ENCODE peak calls at places on chromosomes 4 and X, in nine cellular contexts. One of them, this sample, is unnamed.

GRCh38 chrX:13428055-13428786 is 108.4 kb upstream of the ATXN3L start:
- DNase-seq in mammary epithelial cell: peak
- DNase-seq in body of pancreas: no peak
- DNase-seq in pancreas: no peak
- DNase-seq in fibroblast of mammary gland: peak
- DNase-seq in GM13976: peak
- DNase-seq in choroid plexus epithelial cell: peak
- DNase-seq in tibial artery: no peak
- DNase-seq in right lobe of liver: no peak
- DNase-seq in this sample: no peak

GRCh38 chr4:164876680-164877324 is at the start of gene APELA:
- DNase-seq in mammary epithelial cell: no peak
- DNase-seq in body of pancreas: no peak
- DNase-seq in pancreas: no peak
- DNase-seq in fibroblast of mammary gland: no peak
- DNase-seq in GM13976: peak
- DNase-seq in choroid plexus epithelial cell: no peak
- DNase-seq in tibial artery: no peak
- DNase-seq in right lobe of liver: no peak
- DNase-seq in this sample: no peak

GRCh38 chr4:175657571-175657970 is 154.5 kb downstream of the GPM6A start:
- DNase-seq in mammary epithelial cell: no peak
- DNase-seq in body of pancreas: no peak
- DNase-seq in pancreas: no peak
- DNase-seq in fibroblast of mammary gland: no peak
- DNase-seq in GM13976: no peak
- DNase-seq in choroid plexus epithelial cell: no peak
- DNase-seq in tibial artery: no peak
- DNase-seq in right lobe of liver: no peak
- DNase-seq in this sample: no peak

GRCh38 chrX:68511255-68511654 is 12.4 kb downstream of the YIPF6 start:
- DNase-seq in mammary epithelial cell: peak
- DNase-seq in body of pancreas: peak
- DNase-seq in pancreas: peak
- DNase-seq in fibroblast of mammary gland: peak
- DNase-seq in GM13976: peak
- DNase-seq in choroid plexus epithelial cell: peak
- DNase-seq in tibial artery: no peak
- DNase-seq in right lobe of liver: no peak
- DNase-seq in this sample: peak

GRCh38 chr4:24067781-24068193 is 177.9 kb upstream of the PPARGC1A start:
- DNase-seq in mammary epithelial cell: peak
- DNase-seq in body of pancreas: peak
- DNase-seq in pancreas: peak
- DNase-seq in fibroblast of mammary gland: peak
- DNase-seq in GM13976: no peak
- DNase-seq in choroid plexus epithelial cell: peak
- DNase-seq in tibial artery: no peak
- DNase-seq in right lobe of liver: no peak
- DNase-seq in this sample: no peak

GRCh38 chr4:154314248-154314647 is 177.4 kb downstream of the DCHS2 start:
- DNase-seq in mammary epithelial cell: no peak
- DNase-seq in body of pancreas: no peak
- DNase-seq in pancreas: peak
- DNase-seq in fibroblast of mammary gland: peak
- DNase-seq in GM13976: no peak
- DNase-seq in choroid plexus epithelial cell: peak
- DNase-seq in tibial artery: no peak
- DNase-seq in right lobe of liver: no peak
- DNase-seq in this sample: no peak

GRCh38 chr4:73446336-73446938 is 10.4 kb downstream of the AFP start:
- DNase-seq in mammary epithelial cell: peak
- DNase-seq in body of pancreas: no peak
- DNase-seq in pancreas: peak
- DNase-seq in fibroblast of mammary gland: peak
- DNase-seq in GM13976: peak
- DNase-seq in choroid plexus epithelial cell: peak
- DNase-seq in tibial artery: no peak
- DNase-seq in right lobe of liver: no peak
- DNase-seq in this sample: peak

GRCh38 chr4:76212851-76213414 is 691 bp downstream of the SCARB2 start:
- DNase-seq in mammary epithelial cell: peak
- DNase-seq in body of pancreas: no peak
- DNase-seq in pancreas: no peak
- DNase-seq in fibroblast of mammary gland: peak
- DNase-seq in GM13976: no peak
- DNase-seq in choroid plexus epithelial cell: peak
- DNase-seq in tibial artery: no peak
- DNase-seq in right lobe of liver: no peak
- DNase-seq in this sample: no peak

GRCh38 chrX:39736219-39737211 is 361.2 kb downstream of the BCOR start:
- DNase-seq in mammary epithelial cell: peak
- DNase-seq in body of pancreas: peak
- DNase-seq in pancreas: peak
- DNase-seq in fibroblast of mammary gland: peak
- DNase-seq in GM13976: no peak
- DNase-seq in choroid plexus epithelial cell: peak
- DNase-seq in tibial artery: peak
- DNase-seq in right lobe of liver: peak
- DNase-seq in this sample: no peak

DNA sequence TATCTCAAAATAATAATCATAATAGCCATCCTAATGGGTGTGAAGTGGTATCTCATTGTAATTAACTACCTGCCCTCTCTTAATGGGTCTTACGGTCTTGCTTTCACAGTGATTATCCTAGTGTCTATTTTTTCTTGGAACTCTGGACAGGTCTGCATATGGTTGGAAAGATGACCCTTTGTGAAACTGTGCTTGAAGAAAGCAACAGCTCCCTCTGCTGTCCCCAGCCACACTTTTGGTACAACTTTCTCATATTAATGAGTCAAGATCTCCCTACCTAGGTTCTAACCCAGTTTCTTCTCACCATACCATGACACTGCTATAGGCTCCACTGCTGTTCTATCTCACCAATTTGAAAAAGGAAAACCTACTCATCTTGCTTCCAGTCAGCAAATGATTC is 2.4 kb downstream of the TFDP3 start:
- DNase-seq in mammary epithelial cell: peak
- DNase-seq in body of pancreas: peak
- DNase-seq in pancreas: no peak
- DNase-seq in fibroblast of mammary gland: peak
- DNase-seq in GM13976: no peak
- DNase-seq in choroid plexus epithelial cell: peak
- DNase-seq in tibial artery: no peak
- DNase-seq in right lobe of liver: no peak
- DNase-seq in this sample: peak
- TF ChIP-seq CTCF in mammary epithelial cell: peak
- TF ChIP-seq CTCF in body of pancreas: no peak
- TF ChIP-seq CTCF in pancreas: no peak
- TF ChIP-seq CTCF in fibroblast of mammary gland: peak
- TF ChIP-seq CTCF in GM13976: no peak
- TF ChIP-seq CTCF in choroid plexus epithelial cell: peak
- TF ChIP-seq CTCF in tibial artery: no peak
- TF ChIP-seq CTCF in right lobe of liver: no peak
- TF ChIP-seq CTCF in this sample: no peak

GRCh38 chrX:111264397-111264796 is 5.9 kb downstream of the CAPN6 start:
- DNase-seq in mammary epithelial cell: no peak
- DNase-seq in body of pancreas: no peak
- DNase-seq in pancreas: no peak
- DNase-seq in fibroblast of mammary gland: no peak
- DNase-seq in GM13976: no peak
- DNase-seq in choroid plexus epithelial cell: no peak
- DNase-seq in tibial artery: no peak
- DNase-seq in right lobe of liver: no peak
- DNase-seq in this sample: no peak
- TF ChIP-seq CTCF in mammary epithelial cell: no peak
- TF ChIP-seq CTCF in body of pancreas: no peak
- TF ChIP-seq CTCF in pancreas: no peak
- TF ChIP-seq CTCF in fibroblast of mammary gland: no peak
- TF ChIP-seq CTCF in GM13976: no peak
- TF ChIP-seq CTCF in choroid plexus epithelial cell: no peak
- TF ChIP-seq CTCF in tibial artery: no peak
- TF ChIP-seq CTCF in right lobe of liver: no peak
- TF ChIP-seq CTCF in this sample: no peak

DNA sequence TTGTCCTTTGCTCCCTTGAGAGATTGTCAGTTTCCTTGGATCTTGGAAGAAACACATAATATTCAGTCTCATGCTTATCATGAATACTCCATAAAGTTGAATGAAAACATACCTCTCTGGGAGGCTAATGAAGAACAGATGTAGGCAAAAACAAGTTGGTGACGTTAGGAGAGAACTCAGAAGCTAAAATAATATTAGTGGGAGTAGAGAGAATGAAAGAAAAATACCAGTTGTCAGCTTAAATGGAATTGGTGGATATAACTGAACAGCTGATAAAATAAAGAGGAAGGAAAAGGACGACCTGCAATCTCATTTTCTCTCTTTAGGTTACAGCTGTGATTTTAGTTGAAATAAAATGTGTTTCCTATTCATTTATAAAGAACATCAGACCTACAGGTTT is 124.8 kb downstream of the SNCA start:
- DNase-seq in mammary epithelial cell: no peak
- DNase-seq in body of pancreas: no peak
- DNase-seq in pancreas: no peak
- DNase-seq in fibroblast of mammary gland: peak
- DNase-seq in GM13976: no peak
- DNase-seq in choroid plexus epithelial cell: peak
- DNase-seq in tibial artery: no peak
- DNase-seq in right lobe of liver: no peak
- DNase-seq in this sample: no peak
- TF ChIP-seq CTCF in mammary epithelial cell: no peak
- TF ChIP-seq CTCF in body of pancreas: no peak
- TF ChIP-seq CTCF in pancreas: no peak
- TF ChIP-seq CTCF in fibroblast of mammary gland: no peak
- TF ChIP-seq CTCF in GM13976: no peak
- TF ChIP-seq CTCF in choroid plexus epithelial cell: no peak
- TF ChIP-seq CTCF in tibial artery: no peak
- TF ChIP-seq CTCF in right lobe of liver: no peak
- TF ChIP-seq CTCF in this sample: no peak

GRCh38 chrX:47390676-47391234 is 20.4 kb downstream of the ZNF157 start:
- DNase-seq in mammary epithelial cell: no peak
- DNase-seq in body of pancreas: no peak
- DNase-seq in pancreas: no peak
- DNase-seq in fibroblast of mammary gland: no peak
- DNase-seq in GM13976: no peak
- DNase-seq in choroid plexus epithelial cell: no peak
- DNase-seq in tibial artery: no peak
- DNase-seq in right lobe of liver: no peak
- DNase-seq in this sample: no peak
- TF ChIP-seq CTCF in mammary epithelial cell: no peak
- TF ChIP-seq CTCF in body of pancreas: no peak
- TF ChIP-seq CTCF in pancreas: no peak
- TF ChIP-seq CTCF in fibroblast of mammary gland: no peak
- TF ChIP-seq CTCF in GM13976: no peak
- TF ChIP-seq CTCF in choroid plexus epithelial cell: no peak
- TF ChIP-seq CTCF in tibial artery: no peak
- TF ChIP-seq CTCF in right lobe of liver: no peak
- TF ChIP-seq CTCF in this sample: no peak

DNA sequence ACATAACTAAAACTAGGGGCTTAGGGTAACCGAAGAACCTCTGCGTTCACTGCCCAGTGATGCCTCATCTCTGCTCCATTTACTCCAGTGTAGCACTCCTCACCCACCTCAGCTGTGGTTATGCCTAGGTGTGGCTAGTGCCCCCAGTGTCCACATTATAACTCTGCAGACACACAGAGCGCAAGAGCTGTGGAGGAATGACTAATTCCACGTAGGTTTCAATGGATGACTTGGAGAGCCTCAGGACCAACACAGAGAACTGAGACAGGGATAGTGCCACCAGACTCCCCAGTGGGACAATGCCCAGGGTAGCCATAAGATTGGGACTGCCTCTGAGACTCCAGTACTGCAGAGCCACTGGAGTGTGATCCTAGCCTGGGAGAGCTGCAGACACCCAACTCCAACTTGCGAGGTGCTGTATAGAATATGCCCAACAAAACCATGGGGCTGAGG is 542.4 kb upstream of the DIPK2B start:
- DNase-seq in mammary epithelial cell: peak
- DNase-seq in body of pancreas: no peak
- DNase-seq in pancreas: no peak
- DNase-seq in fibroblast of mammary gland: peak
- DNase-seq in GM13976: no peak
- DNase-seq in choroid plexus epithelial cell: peak
- DNase-seq in tibial artery: no peak
- DNase-seq in right lobe of liver: no peak
- DNase-seq in this sample: no peak
- TF ChIP-seq CTCF in mammary epithelial cell: peak
- TF ChIP-seq CTCF in body of pancreas: no peak
- TF ChIP-seq CTCF in pancreas: no peak
- TF ChIP-seq CTCF in fibroblast of mammary gland: peak
- TF ChIP-seq CTCF in GM13976: no peak
- TF ChIP-seq CTCF in choroid plexus epithelial cell: peak
- TF ChIP-seq CTCF in tibial artery: no peak
- TF ChIP-seq CTCF in right lobe of liver: no peak
- TF ChIP-seq CTCF in this sample: no peak

DNA sequence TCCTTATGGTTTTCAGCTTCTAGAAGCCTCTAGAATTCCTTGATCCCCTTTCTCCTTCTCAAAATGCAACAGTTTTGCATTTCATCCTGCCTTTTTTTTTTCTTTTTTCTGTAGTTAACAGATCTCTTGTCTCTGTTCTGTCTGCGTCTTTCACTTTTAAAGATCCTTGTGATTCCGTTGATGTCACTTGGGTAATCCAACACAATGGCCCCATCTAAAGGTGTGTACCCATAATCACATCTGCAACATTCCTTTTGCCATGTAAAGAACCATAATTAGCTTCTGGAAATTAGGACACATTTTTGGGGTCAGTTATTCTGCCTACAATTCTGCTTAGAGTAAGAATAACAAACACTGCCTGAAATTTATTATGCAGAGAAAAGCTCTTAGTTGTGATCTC is 1180.9 kb upstream of the ADGRL3 start:
- DNase-seq in mammary epithelial cell: no peak
- DNase-seq in body of pancreas: no peak
- DNase-seq in pancreas: no peak
- DNase-seq in fibroblast of mammary gland: no peak
- DNase-seq in GM13976: no peak
- DNase-seq in choroid plexus epithelial cell: no peak
- DNase-seq in tibial artery: no peak
- DNase-seq in right lobe of liver: no peak
- DNase-seq in this sample: no peak
- TF ChIP-seq CTCF in mammary epithelial cell: no peak
- TF ChIP-seq CTCF in body of pancreas: no peak
- TF ChIP-seq CTCF in pancreas: no peak
- TF ChIP-seq CTCF in fibroblast of mammary gland: no peak
- TF ChIP-seq CTCF in GM13976: no peak
- TF ChIP-seq CTCF in choroid plexus epithelial cell: no peak
- TF ChIP-seq CTCF in tibial artery: no peak
- TF ChIP-seq CTCF in right lobe of liver: no peak
- TF ChIP-seq CTCF in this sample: no peak

GRCh38 chrX:17828156-17828555 is 32.9 kb downstream of the RAI2 start:
- DNase-seq in mammary epithelial cell: no peak
- DNase-seq in body of pancreas: no peak
- DNase-seq in pancreas: no peak
- DNase-seq in fibroblast of mammary gland: no peak
- DNase-seq in GM13976: no peak
- DNase-seq in choroid plexus epithelial cell: no peak
- DNase-seq in tibial artery: no peak
- DNase-seq in right lobe of liver: no peak
- DNase-seq in this sample: no peak
- TF ChIP-seq CTCF in mammary epithelial cell: no peak
- TF ChIP-seq CTCF in body of pancreas: no peak
- TF ChIP-seq CTCF in pancreas: no peak
- TF ChIP-seq CTCF in fibroblast of mammary gland: no peak
- TF ChIP-seq CTCF in GM13976: no peak
- TF ChIP-seq CTCF in choroid plexus epithelial cell: no peak
- TF ChIP-seq CTCF in tibial artery: no peak
- TF ChIP-seq CTCF in right lobe of liver: no peak
- TF ChIP-seq CTCF in this sample: no peak

GRCh38 chrX:10769165-10769564 is 148.8 kb upstream of the MID1 start:
- DNase-seq in mammary epithelial cell: peak
- DNase-seq in body of pancreas: no peak
- DNase-seq in pancreas: no peak
- DNase-seq in fibroblast of mammary gland: peak
- DNase-seq in GM13976: peak
- DNase-seq in choroid plexus epithelial cell: peak
- DNase-seq in tibial artery: no peak
- DNase-seq in right lobe of liver: no peak
- DNase-seq in this sample: no peak
- TF ChIP-seq CTCF in mammary epithelial cell: peak
- TF ChIP-seq CTCF in body of pancreas: peak
- TF ChIP-seq CTCF in pancreas: no peak
- TF ChIP-seq CTCF in fibroblast of mammary gland: peak
- TF ChIP-seq CTCF in GM13976: peak
- TF ChIP-seq CTCF in choroid plexus epithelial cell: peak
- TF ChIP-seq CTCF in tibial artery: no peak
- TF ChIP-seq CTCF in right lobe of liver: peak
- TF ChIP-seq CTCF in this sample: no peak